ENCODE peak calls at places on chromosomes 1 and 21, in seven cellular contexts. G, T, N, S, Z, B and R are unnamed samples.
A peak's percentile ranks its signal among the peaks of the same experiment; 100 is the strongest.

GRCh38 chr1:226322986-226323385 is 14.0 kb upstream of the LIN9 start:
- DNase-seq in G (no peak), T (no peak), N (no peak), S (no peak), Z (no peak), B (peak; percentile 7), R (no peak)

GRCh38 chr1:54241430-54241829 is 41.5 kb downstream of the MRPL37 start:
- DNase-seq in G (peak; percentile 55), T (no peak), N (no peak), S (no peak), Z (no peak), B (no peak), R (no peak)

GRCh38 chr1:26114165-26114927 is 2.7 kb downstream of the PDIK1L start:
- DNase-seq in G (no peak), T (no peak), N (no peak), S (no peak), Z (no peak), B (no peak), R (no peak)

GRCh38 chr1:119449964-119450363 is 35.0 kb downstream of the HSD3B2 start:
- DNase-seq in G (no peak), T (no peak), N (no peak), S (no peak), Z (peak; percentile 8), B (no peak), R (no peak)

GRCh38 chr1:21293537-21294265 is 3.4 kb upstream of the ECE1 start:
- DNase-seq in G (no peak), T (no peak), N (no peak), S (no peak), Z (peak; percentile 94), B (peak; percentile 69), R (peak; percentile 58)

GRCh38 chr21:28674807-28675206 is 317.9 kb downstream of the LTN1 start:
- DNase-seq in G (no peak), T (no peak), N (peak; percentile 9), S (no peak), Z (no peak), B (no peak), R (no peak)

GRCh38 chr1:13573586-13573985 is 10.0 kb upstream of the PDPN start:
- DNase-seq in G (no peak), T (no peak), N (no peak), S (no peak), Z (no peak), B (no peak), R (no peak)

GRCh38 chr1:31501505-31501904 is 74.8 kb upstream of the TINAGL1 start:
- DNase-seq in G (no peak), T (no peak), N (no peak), S (no peak), Z (no peak), B (peak; percentile 27), R (no peak)

GRCh38 chr1:62991152-62991551 is 207.2 kb downstream of the ATG4C start:
- DNase-seq in G (no peak), T (no peak), N (no peak), S (no peak), Z (no peak), B (no peak), R (no peak)

GRCh38 chr1:97190326-97190725 is 468.7 kb downstream of the PTBP2 start:
- DNase-seq in G (no peak), T (peak; percentile 84), N (peak; percentile 69), S (no peak), Z (no peak), B (no peak), R (no peak)

GRCh38 chr1:224505454-224506093 is 71.0 kb upstream of the WDR26 start:
- DNase-seq in G (no peak), T (no peak), N (no peak), S (no peak), Z (no peak), B (no peak), R (no peak)

GRCh38 chr1:59814180-59814900 is 409 bp upstream of the HOOK1 start:
- DNase-seq in G (peak; percentile 97), T (peak; percentile 12), N (no peak), S (no peak), Z (peak; percentile 60), B (peak; percentile 89), R (peak; percentile 94)

GRCh38 chr1:218967836-218968235 is 205.8 kb upstream of the LYPLAL1 start:
- DNase-seq in G (no peak), T (peak; percentile 69), N (peak; percentile 77), S (no peak), Z (no peak), B (no peak), R (no peak)

GRCh38 chr1:28087614-28088167 is 719 bp downstream of the EYA3 start:
- DNase-seq in G (no peak), T (no peak), N (peak; percentile 45), S (no peak), Z (peak; percentile 67), B (no peak), R (no peak)

GRCh38 chr1:178328728-178329127 is 168.0 kb downstream of the CLEC20A start:
- DNase-seq in G (no peak), T (no peak), N (no peak), S (no peak), Z (no peak), B (no peak), R (no peak)

GRCh38 chr1:89546934-89547562 is 22.4 kb downstream of the LRRC8B start:
- DNase-seq in G (no peak), T (peak; percentile 23), N (peak; percentile 28), S (no peak), Z (no peak), B (no peak), R (no peak)

GRCh38 chr21:18298228-18298627 is 53.6 kb downstream of the CHODL start:
- DNase-seq in G (no peak), T (no peak), N (no peak), S (no peak), Z (no peak), B (no peak), R (no peak)

GRCh38 chr1:89660086-89660946 is 27.4 kb downstream of the LRRC8C start:
- DNase-seq in G (no peak), T (peak; percentile 25), N (peak; percentile 63), S (no peak), Z (no peak), B (no peak), R (no peak)

GRCh38 chr21:27804515-27804914 is 837.6 kb upstream of the ADAMTS5 start:
- DNase-seq in G (no peak), T (peak; percentile 6), N (no peak), S (no peak), Z (no peak), B (no peak), R (no peak)

GRCh38 chr1:72557446-72558049 is 275.2 kb upstream of the NEGR1 start:
- DNase-seq in G (no peak), T (peak; percentile 5), N (peak; percentile 59), S (no peak), Z (peak; percentile 2), B (no peak), R (no peak)

GRCh38 chr21:42256316-42256715 is 37.4 kb downstream of the ABCG1 start:
- DNase-seq in G (no peak), T (no peak), N (no peak), S (no peak), Z (no peak), B (no peak), R (no peak)

GRCh38 chr1:214604543-214604942 is 1.5 kb downstream of the CENPF start:
- DNase-seq in G (no peak), T (peak; percentile 26), N (peak; percentile 52), S (no peak), Z (no peak), B (no peak), R (no peak)

GRCh38 chr1:214603819-214604252 is 841 bp downstream of the CENPF start:
- DNase-seq in G (no peak), T (no peak), N (no peak), S (no peak), Z (peak; percentile 22), B (no peak), R (peak; percentile 25)

GRCh38 chr1:214602764-214603657 is at the start of gene CENPF:
- DNase-seq in G (peak; percentile 97), T (peak; percentile 99), N (peak; percentile 99), S (peak; percentile 96), Z (peak; percentile 98), B (peak; percentile 91), R (peak; percentile 96)
- TF ChIP-seq CTCF in G (peak; percentile 11), T (peak; percentile 10), N (peak; percentile 18), S (peak; percentile 29), Z (peak; percentile 10), B (no peak), R (no peak)

GRCh38 chr1:65525297-65526048 is 105.0 kb downstream of the LEPR start:
- DNase-seq in G (peak; percentile 56), T (no peak), N (no peak), S (no peak), Z (no peak), B (no peak), R (peak; percentile 20)
- TF ChIP-seq CTCF in G (no peak), T (no peak), N (no peak), S (no peak), Z (no peak), B (no peak), R (no peak)

GRCh38 chr1:34108711-34109110 is 56.3 kb downstream of the CSMD2 start:
- DNase-seq in G (no peak), T (no peak), N (no peak), S (no peak), Z (no peak), B (no peak), R (no peak)

GRCh38 chr1:34108269-34108668 is 56.8 kb downstream of the CSMD2 start:
- DNase-seq in G (no peak), T (no peak), N (no peak), S (no peak), Z (no peak), B (no peak), R (no peak)

GRCh38 chr1:34113362-34113761 is 51.7 kb downstream of the CSMD2 start:
- DNase-seq in G (no peak), T (no peak), N (no peak), S (no peak), Z (no peak), B (no peak), R (no peak)

GRCh38 chr1:34115233-34115632 is 49.8 kb downstream of the CSMD2 start:
- DNase-seq in G (no peak), T (peak; percentile 33), N (no peak), S (no peak), Z (no peak), B (no peak), R (no peak)

DNA sequence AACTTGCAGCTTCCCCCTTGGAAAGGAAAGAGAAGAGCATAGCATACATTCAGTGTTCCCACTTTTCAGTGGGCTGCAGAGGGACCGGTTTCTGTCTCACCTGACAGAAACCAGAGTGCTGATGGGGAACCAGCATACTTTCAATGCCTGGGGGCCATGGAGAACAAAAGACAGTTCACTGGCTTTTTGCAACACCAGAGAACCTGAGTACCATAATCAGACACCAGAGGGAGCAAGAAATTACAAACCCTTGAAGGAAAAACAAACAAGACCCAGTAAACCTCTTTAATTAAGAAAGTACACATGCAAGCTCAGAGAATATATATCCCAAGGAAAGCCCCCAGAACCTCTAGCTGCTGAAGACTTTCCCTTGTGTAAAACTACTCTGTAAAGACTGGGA is 51.1 kb downstream of the CSMD2 start:
- DNase-seq in G (no peak), T (no peak), N (peak; percentile 18), S (no peak), Z (peak; percentile 34), B (no peak), R (no peak)
- TF ChIP-seq CTCF in G (no peak), T (peak; percentile 30), N (peak; percentile 4), S (peak; percentile 36), Z (peak; percentile 36), B (no peak), R (no peak)

GRCh38 chr1:244106173-244106572 is 55.1 kb downstream of the ZBTB18 start:
- DNase-seq in G (no peak), T (no peak), N (no peak), S (no peak), Z (no peak), B (no peak), R (no peak)
- TF ChIP-seq CTCF in G (no peak), T (no peak), N (no peak), S (no peak), Z (no peak), B (no peak), R (no peak)